ENCODE peak calls at places on chromosomes 3 and 15, in eight cellular contexts. One of them, this sample, is unnamed.

GRCh38 chr3:3192481-3192764 is 12.9 kb upstream of the CRBN start:
- DNase-seq in CD8-positive, alpha-beta T cell: no peak
- DNase-seq in spleen: no peak
- DNase-seq in heart right ventricle: no peak
- DNase-seq in cardiac fibroblast: no peak
- DNase-seq in cardiac muscle cell: no peak
- DNase-seq in stomach: no peak
- DNase-seq in bronchial epithelial cell: no peak
- DNase-seq in this sample: no peak

GRCh38 chr3:32354362-32354778 is 37.3 kb upstream of the CMTM7 start:
- DNase-seq in cardiac muscle cell: peak; percentile 36
- DNase-seq in heart right ventricle: no peak
- DNase-seq in cardiac fibroblast: peak; percentile 27
- DNase-seq in CD8-positive, alpha-beta T cell: no peak
- DNase-seq in bronchial epithelial cell: no peak
- DNase-seq in spleen: peak; percentile 1
- DNase-seq in stomach: no peak
- DNase-seq in this sample: peak; percentile 32

GRCh38 chr3:168883145-168883544 is 780.4 kb downstream of the MECOM start:
- DNase-seq in heart right ventricle: no peak
- DNase-seq in cardiac muscle cell: no peak
- DNase-seq in CD8-positive, alpha-beta T cell: no peak
- DNase-seq in stomach: no peak
- DNase-seq in cardiac fibroblast: no peak
- DNase-seq in bronchial epithelial cell: no peak
- DNase-seq in spleen: no peak
- DNase-seq in this sample: no peak

GRCh38 chr15:100703032-100703578 is 100.7 kb downstream of the ASB7 start:
- DNase-seq in bronchial epithelial cell: peak; percentile 97
- DNase-seq in spleen: no peak
- DNase-seq in heart right ventricle: no peak
- DNase-seq in stomach: no peak
- DNase-seq in cardiac fibroblast: peak; percentile 66
- DNase-seq in CD8-positive, alpha-beta T cell: no peak
- DNase-seq in cardiac muscle cell: peak; percentile 71
- DNase-seq in this sample: peak; percentile 91

GRCh38 chr3:11367116-11367781 is 95.1 kb downstream of the ATG7 start:
- DNase-seq in bronchial epithelial cell: peak; percentile 67
- DNase-seq in spleen: no peak
- DNase-seq in CD8-positive, alpha-beta T cell: no peak
- DNase-seq in heart right ventricle: no peak
- DNase-seq in cardiac fibroblast: peak; percentile 96
- DNase-seq in stomach: no peak
- DNase-seq in cardiac muscle cell: peak; percentile 96
- DNase-seq in this sample: peak; percentile 59

GRCh38 chr3:52535411-52536111 is 844 bp upstream of the UQCC5 start:
- DNase-seq in heart right ventricle: no peak
- DNase-seq in CD8-positive, alpha-beta T cell: no peak
- DNase-seq in cardiac fibroblast: no peak
- DNase-seq in bronchial epithelial cell: no peak
- DNase-seq in cardiac muscle cell: no peak
- DNase-seq in spleen: peak; percentile 56
- DNase-seq in stomach: no peak
- DNase-seq in this sample: no peak

GRCh38 chr3:13352621-13353131 is 67.4 kb downstream of the NUP210 start:
- DNase-seq in stomach: no peak
- DNase-seq in heart right ventricle: no peak
- DNase-seq in spleen: no peak
- DNase-seq in cardiac fibroblast: no peak
- DNase-seq in CD8-positive, alpha-beta T cell: no peak
- DNase-seq in cardiac muscle cell: peak; percentile 15
- DNase-seq in bronchial epithelial cell: peak; percentile 38
- DNase-seq in this sample: no peak

GRCh38 chr15:70050447-70050846 is 47.3 kb downstream of the TLE3 start:
- DNase-seq in stomach: no peak
- DNase-seq in CD8-positive, alpha-beta T cell: no peak
- DNase-seq in heart right ventricle: no peak
- DNase-seq in cardiac muscle cell: no peak
- DNase-seq in bronchial epithelial cell: no peak
- DNase-seq in spleen: no peak
- DNase-seq in cardiac fibroblast: no peak
- DNase-seq in this sample: no peak

GRCh38 chr3:82587174-82587573 is 825.7 kb upstream of the GBE1 start:
- DNase-seq in cardiac muscle cell: no peak
- DNase-seq in spleen: no peak
- DNase-seq in bronchial epithelial cell: no peak
- DNase-seq in heart right ventricle: no peak
- DNase-seq in CD8-positive, alpha-beta T cell: no peak
- DNase-seq in stomach: no peak
- DNase-seq in cardiac fibroblast: no peak
- DNase-seq in this sample: no peak

GRCh38 chr15:58627706-58628105 is 121.8 kb downstream of the ADAM10 start:
- DNase-seq in heart right ventricle: no peak
- DNase-seq in stomach: no peak
- DNase-seq in bronchial epithelial cell: no peak
- DNase-seq in cardiac fibroblast: peak; percentile 27
- DNase-seq in spleen: no peak
- DNase-seq in CD8-positive, alpha-beta T cell: no peak
- DNase-seq in cardiac muscle cell: peak; percentile 29
- DNase-seq in this sample: no peak

GRCh38 chr3:127525373-127525772 is 65.2 kb downstream of the TPRA1 start:
- DNase-seq in spleen: no peak
- DNase-seq in CD8-positive, alpha-beta T cell: no peak
- DNase-seq in bronchial epithelial cell: peak; percentile 89
- DNase-seq in cardiac fibroblast: peak; percentile 29
- DNase-seq in cardiac muscle cell: peak; percentile 36
- DNase-seq in stomach: no peak
- DNase-seq in heart right ventricle: no peak
- DNase-seq in this sample: peak; percentile 56

GRCh38 chr15:92921215-92922131 is 21.3 kb downstream of the CHD2 start:
- DNase-seq in CD8-positive, alpha-beta T cell: no peak
- DNase-seq in cardiac muscle cell: no peak
- DNase-seq in bronchial epithelial cell: peak; percentile 99
- DNase-seq in spleen: no peak
- DNase-seq in heart right ventricle: no peak
- DNase-seq in cardiac fibroblast: no peak
- DNase-seq in stomach: no peak
- DNase-seq in this sample: peak; percentile 41

GRCh38 chr3:48595526-48596121 is 495 bp upstream of the COL7A1 start:
- DNase-seq in cardiac muscle cell: peak; percentile 67
- DNase-seq in bronchial epithelial cell: peak; percentile 95
- DNase-seq in CD8-positive, alpha-beta T cell: no peak
- DNase-seq in cardiac fibroblast: peak; percentile 59
- DNase-seq in spleen: no peak
- DNase-seq in heart right ventricle: peak; percentile 62
- DNase-seq in stomach: peak; percentile 34
- DNase-seq in this sample: peak; percentile 92

GRCh38 chr15:69661871-69662667 is 209.5 kb downstream of the RPLP1 start:
- DNase-seq in cardiac fibroblast: no peak
- DNase-seq in bronchial epithelial cell: no peak
- DNase-seq in cardiac muscle cell: no peak
- DNase-seq in heart right ventricle: no peak
- DNase-seq in CD8-positive, alpha-beta T cell: no peak
- DNase-seq in stomach: no peak
- DNase-seq in spleen: no peak
- DNase-seq in this sample: no peak

GRCh38 chr3:4524423-4524769 is 31.2 kb downstream of the ITPR1 start:
- DNase-seq in stomach: peak; percentile 57
- DNase-seq in bronchial epithelial cell: peak; percentile 81
- DNase-seq in cardiac fibroblast: peak; percentile 84
- DNase-seq in cardiac muscle cell: peak; percentile 88
- DNase-seq in CD8-positive, alpha-beta T cell: no peak
- DNase-seq in spleen: no peak
- DNase-seq in heart right ventricle: no peak
- DNase-seq in this sample: no peak

GRCh38 chr15:48507416-48508065 is 138.0 kb downstream of the FBN1 start:
- DNase-seq in stomach: no peak
- DNase-seq in cardiac muscle cell: peak; percentile 84
- DNase-seq in spleen: no peak
- DNase-seq in cardiac fibroblast: peak; percentile 81
- DNase-seq in bronchial epithelial cell: peak; percentile 67
- DNase-seq in heart right ventricle: no peak
- DNase-seq in CD8-positive, alpha-beta T cell: no peak
- DNase-seq in this sample: peak; percentile 72

GRCh38 chr3:152283492-152284381 is 15.0 kb downstream of the MBNL1 start:
- DNase-seq in spleen: no peak
- DNase-seq in CD8-positive, alpha-beta T cell: no peak
- DNase-seq in stomach: no peak
- DNase-seq in heart right ventricle: no peak
- DNase-seq in cardiac fibroblast: no peak
- DNase-seq in bronchial epithelial cell: peak; percentile 25
- DNase-seq in cardiac muscle cell: no peak
- DNase-seq in this sample: no peak

GRCh38 chr3:105353485-105354161 is 13.1 kb upstream of the ALCAM start:
- DNase-seq in spleen: peak; percentile 73
- DNase-seq in cardiac fibroblast: peak; percentile 66
- DNase-seq in bronchial epithelial cell: peak; percentile 70
- DNase-seq in cardiac muscle cell: peak; percentile 78
- DNase-seq in heart right ventricle: no peak
- DNase-seq in stomach: no peak
- DNase-seq in CD8-positive, alpha-beta T cell: no peak
- DNase-seq in this sample: peak; percentile 55

GRCh38 chr3:113141543-113141942 is 69.8 kb upstream of the BOC start:
- DNase-seq in CD8-positive, alpha-beta T cell: no peak
- DNase-seq in cardiac fibroblast: no peak
- DNase-seq in stomach: no peak
- DNase-seq in heart right ventricle: no peak
- DNase-seq in bronchial epithelial cell: no peak
- DNase-seq in cardiac muscle cell: no peak
- DNase-seq in spleen: no peak
- DNase-seq in this sample: no peak
- H3K4me3 ChIP-seq in CD8-positive, alpha-beta T cell: no peak overlapping the region
- H3K4me3 ChIP-seq in cardiac fibroblast: no peak overlapping the region
- H3K4me3 ChIP-seq in stomach: no peak overlapping the region
- H3K4me3 ChIP-seq in heart right ventricle: no peak overlapping the region
- H3K4me3 ChIP-seq in bronchial epithelial cell: no peak overlapping the region
- H3K4me3 ChIP-seq in cardiac muscle cell: no peak overlapping the region
- H3K4me3 ChIP-seq in spleen: no peak overlapping the region
- H3K4me3 ChIP-seq in this sample: no peak overlapping the region

GRCh38 chr15:90598679-90599078 is 69.0 kb downstream of the CRTC3 start:
- DNase-seq in cardiac fibroblast: no peak
- DNase-seq in bronchial epithelial cell: no peak
- DNase-seq in cardiac muscle cell: no peak
- DNase-seq in heart right ventricle: no peak
- DNase-seq in stomach: no peak
- DNase-seq in spleen: no peak
- DNase-seq in CD8-positive, alpha-beta T cell: no peak
- DNase-seq in this sample: no peak

GRCh38 chr15:90597477-90598052 is 67.8 kb downstream of the CRTC3 start:
- DNase-seq in spleen: no peak
- DNase-seq in cardiac muscle cell: no peak
- DNase-seq in cardiac fibroblast: peak; percentile 12
- DNase-seq in heart right ventricle: no peak
- DNase-seq in stomach: no peak
- DNase-seq in bronchial epithelial cell: no peak
- DNase-seq in CD8-positive, alpha-beta T cell: no peak
- DNase-seq in this sample: no peak

GRCh38 chr15:90596943-90597342 is 67.2 kb downstream of the CRTC3 start:
- DNase-seq in cardiac muscle cell: no peak
- DNase-seq in cardiac fibroblast: no peak
- DNase-seq in spleen: peak; percentile 78
- DNase-seq in heart right ventricle: no peak
- DNase-seq in bronchial epithelial cell: no peak
- DNase-seq in CD8-positive, alpha-beta T cell: no peak
- DNase-seq in stomach: no peak
- DNase-seq in this sample: no peak

GRCh38 chr15:90599116-90599515 is 69.4 kb downstream of the CRTC3 start:
- DNase-seq in bronchial epithelial cell: no peak
- DNase-seq in spleen: no peak
- DNase-seq in CD8-positive, alpha-beta T cell: no peak
- DNase-seq in heart right ventricle: no peak
- DNase-seq in stomach: no peak
- DNase-seq in cardiac muscle cell: no peak
- DNase-seq in cardiac fibroblast: no peak
- DNase-seq in this sample: no peak

DNA sequence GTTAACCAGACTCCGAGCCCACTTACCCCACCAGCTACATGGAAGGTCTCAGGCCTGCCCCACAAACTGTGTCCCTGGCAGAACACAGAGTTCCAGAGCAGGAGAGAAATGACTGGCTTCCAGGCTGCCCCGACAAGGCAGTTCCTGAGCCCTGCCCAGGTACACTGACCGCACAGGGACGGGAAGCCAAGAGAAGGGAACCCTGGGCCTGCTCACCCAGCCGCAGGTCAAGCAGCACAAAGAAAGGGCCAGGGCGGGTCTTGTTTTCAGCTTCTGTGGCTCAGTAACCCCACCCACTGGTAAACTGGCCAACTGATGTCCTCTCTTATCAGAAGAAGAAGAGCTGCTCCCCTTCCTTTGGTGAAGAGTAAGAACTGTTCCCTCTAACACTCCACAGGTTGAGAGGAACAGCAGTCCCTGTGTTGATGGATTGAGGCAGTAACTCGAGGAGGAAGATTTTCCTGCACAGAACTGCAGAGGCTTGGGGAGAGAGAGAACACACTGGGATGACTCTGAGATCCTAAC is 68.4 kb downstream of the CRTC3 start:
- DNase-seq in cardiac muscle cell: peak; percentile 16
- DNase-seq in bronchial epithelial cell: no peak
- DNase-seq in heart right ventricle: peak; percentile 37
- DNase-seq in stomach: peak; percentile 79
- DNase-seq in cardiac fibroblast: peak; percentile 14
- DNase-seq in CD8-positive, alpha-beta T cell: no peak
- DNase-seq in spleen: peak; percentile 81
- DNase-seq in this sample: no peak
- TF ChIP-seq CTCF in cardiac muscle cell: no peak
- TF ChIP-seq CTCF in bronchial epithelial cell: no peak
- TF ChIP-seq CTCF in heart right ventricle: peak; percentile 24
- TF ChIP-seq CTCF in stomach: no peak
- TF ChIP-seq CTCF in cardiac fibroblast: no peak
- TF ChIP-seq CTCF in CD8-positive, alpha-beta T cell: no peak
- TF ChIP-seq CTCF in spleen: no peak
- TF ChIP-seq CTCF in this sample: no peak

DNA sequence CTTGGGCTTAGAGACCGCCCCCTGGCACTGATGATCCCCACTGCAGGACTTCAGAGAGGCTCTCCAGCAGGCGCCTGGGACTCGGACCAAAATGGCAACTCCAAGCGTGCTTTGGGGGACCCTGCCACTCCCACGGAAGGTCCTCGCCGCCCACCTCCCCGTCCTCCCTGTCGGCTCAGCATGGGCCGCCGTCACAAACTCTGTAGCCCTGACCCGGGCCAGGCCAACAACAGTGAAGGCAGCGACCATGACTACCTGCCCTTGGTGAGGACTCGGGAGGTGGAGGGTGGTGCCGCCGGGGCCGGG is 7.7 kb downstream of the ALG3 start:
- DNase-seq in heart right ventricle: no peak
- DNase-seq in bronchial epithelial cell: no peak
- DNase-seq in cardiac fibroblast: no peak
- DNase-seq in spleen: peak; percentile 73
- DNase-seq in cardiac muscle cell: no peak
- DNase-seq in stomach: no peak
- DNase-seq in CD8-positive, alpha-beta T cell: no peak
- DNase-seq in this sample: no peak
- H3K4me3 ChIP-seq in heart right ventricle: no peak overlapping the region
- H3K4me3 ChIP-seq in bronchial epithelial cell: no peak overlapping the region
- H3K4me3 ChIP-seq in cardiac fibroblast: no peak overlapping the region
- H3K4me3 ChIP-seq in spleen: no peak overlapping the region
- H3K4me3 ChIP-seq in cardiac muscle cell: no peak overlapping the region
- H3K4me3 ChIP-seq in stomach: no peak overlapping the region
- H3K4me3 ChIP-seq in CD8-positive, alpha-beta T cell: no peak overlapping the region
- H3K4me3 ChIP-seq in this sample: no peak overlapping the region

GRCh38 chr15:79769081-79769481 is 127.7 kb downstream of the MTHFS start:
- DNase-seq in CD8-positive, alpha-beta T cell: no peak
- DNase-seq in heart right ventricle: no peak
- DNase-seq in cardiac muscle cell: peak; percentile 18
- DNase-seq in bronchial epithelial cell: peak; percentile 2
- DNase-seq in spleen: no peak
- DNase-seq in cardiac fibroblast: peak; percentile 8
- DNase-seq in stomach: no peak
- DNase-seq in this sample: no peak
- TF ChIP-seq CTCF in CD8-positive, alpha-beta T cell: no peak
- TF ChIP-seq CTCF in heart right ventricle: peak; percentile 17
- TF ChIP-seq CTCF in cardiac muscle cell: peak; percentile 40
- TF ChIP-seq CTCF in bronchial epithelial cell: peak; percentile 23
- TF ChIP-seq CTCF in spleen: no peak
- TF ChIP-seq CTCF in cardiac fibroblast: peak; percentile 28
- TF ChIP-seq CTCF in stomach: no peak
- TF ChIP-seq CTCF in this sample: peak; percentile 3